ENCODE peak calls at places on chromosomes 13 and 19, in five cellular contexts. D is AG10803; P is GM23338; C is MV-4-11; U is CD4-positive, alpha-beta memory T cell. X is an unnamed sample.
A peak's percentile ranks its signal among the peaks of the same experiment; 100 is the strongest.

GRCh38 chr19:13839938-13840750 is 36.8 kb upstream of the NANOS3 start:
- DNase-seq in P (no peak), D (peak; percentile 61), C (peak; percentile 84), U (peak; percentile 51), X (peak; percentile 50)

GRCh38 chr13:41222259-41222852 is 28.0 kb upstream of the KBTBD7 start:
- DNase-seq in C (peak; percentile 43), P (peak; percentile 79), D (peak; percentile 43), U (peak; percentile 52), X (peak; percentile 64)

GRCh38 chr13:44854264-44855060 is 134.8 kb downstream of the NUFIP1 start:
- DNase-seq in C (no peak), U (no peak), P (no peak), D (no peak), X (no peak)

GRCh38 chr13:45242070-45242469 is 41.2 kb upstream of the KCTD4 start:
- DNase-seq in U (no peak), C (no peak), D (peak; percentile 52), P (no peak), X (peak; percentile 56)

GRCh38 chr19:6608950-6609349 is 18.0 kb upstream of the CD70 start:
- DNase-seq in C (no peak), P (no peak), U (no peak), D (peak; percentile 15), X (peak; percentile 10)

GRCh38 chr13:67043901-67044300 is 186.2 kb downstream of the PCDH9 start:
- DNase-seq in U (no peak), P (no peak), D (no peak), C (no peak), X (peak; percentile 52)

GRCh38 chr13:50917572-50917971 is 8.0 kb downstream of the RNASEH2B start:
- DNase-seq in C (peak; percentile 12), D (no peak), P (no peak), U (no peak), X (no peak)

GRCh38 chr19:4583961-4584669 is 24.6 kb upstream of the SEMA6B start:
- DNase-seq in U (no peak), D (peak; percentile 31), C (no peak), P (peak; percentile 66), X (no peak)

GRCh38 chr13:36981156-36981743 is 17.9 kb downstream of the ALG5 start:
- DNase-seq in U (no peak), D (peak; percentile 68), P (peak; percentile 56), C (peak; percentile 66), X (peak; percentile 75)

GRCh38 chr13:106401081-106401480 is 134.4 kb downstream of the EFNB2 start:
- DNase-seq in P (no peak), U (no peak), D (no peak), C (no peak), X (peak; percentile 31)

GRCh38 chr19:5664515-5664914 is 15.8 kb downstream of the MICOS13 start:
- DNase-seq in U (no peak), C (no peak), D (no peak), P (no peak), X (no peak)

GRCh38 chr13:110310541-110311491 is 3.7 kb downstream of the COL4A2 start:
- DNase-seq in D (no peak), U (no peak), P (no peak), C (no peak), X (no peak)

X was measured in fibroblast of mammary gland.